ENCODE peak calls at places on chromosomes 7 and 10, in eight cellular contexts. One of them, this sample, is unnamed.

GRCh38 chr10:57168703-57169240 is 807.7 kb upstream of the ZWINT start:
- DNase-seq in heart left ventricle: no peak
- DNase-seq in A549: no peak
- DNase-seq in Panc1: no peak
- DNase-seq in spleen: no peak
- DNase-seq in mammary epithelial cell: no peak
- DNase-seq in H9: no peak
- DNase-seq in tibial artery: no peak
- DNase-seq in this sample: no peak

GRCh38 chr10:51892965-51893658 is 193.7 kb upstream of the CSTF2T start:
- DNase-seq in heart left ventricle: no peak
- DNase-seq in A549: peak; percentile 17
- DNase-seq in Panc1: no peak
- DNase-seq in spleen: no peak
- DNase-seq in mammary epithelial cell: peak; percentile 32
- DNase-seq in H9: peak; percentile 46
- DNase-seq in tibial artery: no peak
- DNase-seq in this sample: no peak

GRCh38 chr7:26853788-26854393 is 10.5 kb downstream of the SKAP2 start:
- DNase-seq in heart left ventricle: no peak
- DNase-seq in A549: peak; percentile 67
- DNase-seq in Panc1: no peak
- DNase-seq in spleen: no peak
- DNase-seq in mammary epithelial cell: peak; percentile 52
- DNase-seq in H9: no peak
- DNase-seq in tibial artery: no peak
- DNase-seq in this sample: no peak

GRCh38 chr10:117541909-117542705 is 439 bp upstream of the EMX2 start:
- DNase-seq in heart left ventricle: no peak
- DNase-seq in A549: peak; percentile 29
- DNase-seq in Panc1: no peak
- DNase-seq in spleen: no peak
- DNase-seq in mammary epithelial cell: no peak
- DNase-seq in H9: peak; percentile 92
- DNase-seq in tibial artery: peak; percentile 92
- DNase-seq in this sample: no peak

GRCh38 chr10:48472670-48473069 is 132.2 kb downstream of the ARHGAP22 start:
- DNase-seq in heart left ventricle: no peak
- DNase-seq in A549: no peak
- DNase-seq in Panc1: no peak
- DNase-seq in spleen: no peak
- DNase-seq in mammary epithelial cell: no peak
- DNase-seq in H9: no peak
- DNase-seq in tibial artery: no peak
- DNase-seq in this sample: no peak

GRCh38 chr7:25389489-25390106 is 161.3 kb upstream of the NPVF start:
- DNase-seq in heart left ventricle: no peak
- DNase-seq in A549: peak; percentile 54
- DNase-seq in Panc1: no peak
- DNase-seq in spleen: no peak
- DNase-seq in mammary epithelial cell: peak; percentile 32
- DNase-seq in H9: no peak
- DNase-seq in tibial artery: no peak
- DNase-seq in this sample: no peak

GRCh38 chr7:6889252-6889812 is 63.3 kb upstream of the CCZ1B start:
- DNase-seq in heart left ventricle: no peak
- DNase-seq in A549: no peak
- DNase-seq in Panc1: no peak
- DNase-seq in spleen: no peak
- DNase-seq in mammary epithelial cell: no peak
- DNase-seq in H9: no peak
- DNase-seq in tibial artery: no peak
- DNase-seq in this sample: no peak

GRCh38 chr10:18650618-18651017 is 769 bp downstream of the NSUN6 start:
- DNase-seq in heart left ventricle: no peak
- DNase-seq in A549: no peak
- DNase-seq in Panc1: no peak
- DNase-seq in spleen: no peak
- DNase-seq in mammary epithelial cell: no peak
- DNase-seq in H9: no peak
- DNase-seq in tibial artery: no peak
- DNase-seq in this sample: no peak

GRCh38 chr10:88687853-88688467 is 18.1 kb upstream of the LIPK start:
- DNase-seq in heart left ventricle: no peak
- DNase-seq in A549: peak; percentile 36
- DNase-seq in Panc1: no peak
- DNase-seq in spleen: no peak
- DNase-seq in mammary epithelial cell: no peak
- DNase-seq in H9: no peak
- DNase-seq in tibial artery: no peak
- DNase-seq in this sample: no peak

GRCh38 chr10:122515588-122516231 is 44.8 kb upstream of the DMBT1 start:
- DNase-seq in heart left ventricle: peak; percentile 50
- DNase-seq in A549: no peak
- DNase-seq in Panc1: no peak
- DNase-seq in spleen: no peak
- DNase-seq in mammary epithelial cell: peak; percentile 91
- DNase-seq in H9: no peak
- DNase-seq in tibial artery: no peak
- DNase-seq in this sample: no peak

GRCh38 chr7:69147631-69148030 is 450.6 kb upstream of the AUTS2 start:
- DNase-seq in heart left ventricle: no peak
- DNase-seq in A549: no peak
- DNase-seq in Panc1: no peak
- DNase-seq in spleen: no peak
- DNase-seq in mammary epithelial cell: no peak
- DNase-seq in H9: no peak
- DNase-seq in tibial artery: no peak
- DNase-seq in this sample: no peak

GRCh38 chr7:30842542-30843451 is 68.9 kb upstream of the AQP1 start:
- DNase-seq in heart left ventricle: no peak
- DNase-seq in A549: no peak
- DNase-seq in Panc1: no peak
- DNase-seq in spleen: peak; percentile 61
- DNase-seq in mammary epithelial cell: no peak
- DNase-seq in H9: no peak
- DNase-seq in tibial artery: peak; percentile 68
- DNase-seq in this sample: no peak

DNA sequence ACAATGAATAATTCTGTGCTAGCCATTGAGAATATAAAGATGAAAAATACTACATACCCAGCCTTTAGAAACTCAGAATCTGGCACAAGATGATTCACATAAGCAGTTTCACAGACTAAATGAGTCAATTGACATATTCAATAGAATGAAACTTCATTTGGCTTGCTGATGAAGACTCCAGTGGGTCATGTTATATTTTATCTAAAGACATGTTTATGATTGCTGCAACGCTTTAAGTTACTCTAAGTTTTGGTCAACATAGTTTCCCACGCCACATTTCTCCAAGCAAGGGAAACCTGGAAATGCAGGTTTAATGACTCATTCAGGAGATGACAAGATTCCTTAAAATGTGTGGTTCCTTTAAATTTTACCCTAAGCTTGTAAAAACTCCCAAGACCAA is 6.8 kb downstream of the SEMA3A start:
- DNase-seq in heart left ventricle: no peak
- DNase-seq in A549: no peak
- DNase-seq in Panc1: no peak
- DNase-seq in spleen: no peak
- DNase-seq in mammary epithelial cell: peak; percentile 94
- DNase-seq in H9: no peak
- DNase-seq in tibial artery: no peak
- DNase-seq in this sample: no peak
- H3K4me1 ChIP-seq in heart left ventricle: no peaks in the 10 kb centered on the region
- H3K4me1 ChIP-seq in A549: peaks cover 60% of the 10 kb centered on the region
- H3K4me1 ChIP-seq in Panc1: peaks cover 22% of the 10 kb centered on the region
- H3K4me1 ChIP-seq in spleen: peaks cover 3% of the 10 kb centered on the region
- H3K4me1 ChIP-seq in mammary epithelial cell: peaks cover 27% of the 10 kb centered on the region
- H3K4me1 ChIP-seq in H9: no peaks in the 10 kb centered on the region
- H3K4me1 ChIP-seq in tibial artery: no peaks in the 10 kb centered on the region
- H3K4me1 ChIP-seq in this sample: no peaks in the 10 kb centered on the region

GRCh38 chr7:103888603-103889153 is 100.8 kb downstream of the RELN start:
- DNase-seq in heart left ventricle: no peak
- DNase-seq in A549: no peak
- DNase-seq in Panc1: no peak
- DNase-seq in spleen: no peak
- DNase-seq in mammary epithelial cell: no peak
- DNase-seq in H9: no peak
- DNase-seq in tibial artery: no peak
- DNase-seq in this sample: no peak

GRCh38 chr7:103887050-103887449 is 102.4 kb downstream of the RELN start:
- DNase-seq in heart left ventricle: no peak
- DNase-seq in A549: no peak
- DNase-seq in Panc1: no peak
- DNase-seq in spleen: no peak
- DNase-seq in mammary epithelial cell: no peak
- DNase-seq in H9: no peak
- DNase-seq in tibial artery: no peak
- DNase-seq in this sample: no peak

GRCh38 chr7:103889451-103889850 is 100.0 kb downstream of the RELN start:
- DNase-seq in heart left ventricle: no peak
- DNase-seq in A549: no peak
- DNase-seq in Panc1: no peak
- DNase-seq in spleen: no peak
- DNase-seq in mammary epithelial cell: no peak
- DNase-seq in H9: no peak
- DNase-seq in tibial artery: no peak
- DNase-seq in this sample: no peak

GRCh38 chr7:103887853-103888602 is 101.4 kb downstream of the RELN start:
- DNase-seq in heart left ventricle: no peak
- DNase-seq in A549: no peak
- DNase-seq in Panc1: no peak
- DNase-seq in spleen: no peak
- DNase-seq in mammary epithelial cell: no peak
- DNase-seq in H9: no peak
- DNase-seq in tibial artery: no peak
- DNase-seq in this sample: no peak
- TF ChIP-seq CTCF in heart left ventricle: no peak
- TF ChIP-seq CTCF in A549: no peak
- TF ChIP-seq CTCF in Panc1: no peak
- TF ChIP-seq CTCF in spleen: no peak
- TF ChIP-seq CTCF in mammary epithelial cell: peak; percentile 14
- TF ChIP-seq CTCF in H9: peak; percentile 42
- TF ChIP-seq CTCF in tibial artery: no peak
- TF ChIP-seq CTCF in this sample: no peak

DNA sequence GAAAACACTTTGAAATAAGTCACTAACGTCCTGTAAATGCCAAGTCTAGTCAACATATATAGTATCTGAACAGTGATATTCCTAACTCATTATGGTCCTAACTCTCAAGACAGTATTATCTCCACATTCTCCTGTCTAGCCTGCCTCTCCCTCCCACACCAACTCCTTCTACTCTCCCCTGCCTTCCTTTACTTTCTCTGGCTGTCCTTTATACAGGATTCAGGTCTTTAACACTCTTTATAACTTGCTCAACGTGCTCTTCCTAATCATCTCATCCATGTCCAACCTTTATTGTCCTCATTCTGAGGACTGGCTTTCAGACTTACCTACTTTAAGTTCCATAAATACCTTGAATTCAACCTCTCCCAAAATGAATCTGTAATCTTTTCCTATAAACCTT is 42.5 kb downstream of the MTPN start:
- DNase-seq in heart left ventricle: no peak
- DNase-seq in A549: no peak
- DNase-seq in Panc1: no peak
- DNase-seq in spleen: no peak
- DNase-seq in mammary epithelial cell: no peak
- DNase-seq in H9: no peak
- DNase-seq in tibial artery: no peak
- DNase-seq in this sample: no peak
- H3K4me1 ChIP-seq in heart left ventricle: peaks cover 73% of the 10 kb centered on the region
- H3K4me1 ChIP-seq in A549: peaks cover 36% of the 10 kb centered on the region
- H3K4me1 ChIP-seq in Panc1: no peaks in the 10 kb centered on the region
- H3K4me1 ChIP-seq in spleen: peaks cover 98% of the 10 kb centered on the region
- H3K4me1 ChIP-seq in mammary epithelial cell: no peaks in the 10 kb centered on the region
- H3K4me1 ChIP-seq in H9: peaks cover 8% of the 10 kb centered on the region
- H3K4me1 ChIP-seq in tibial artery: no peaks in the 10 kb centered on the region
- H3K4me1 ChIP-seq in this sample: peaks cover 20% of the 10 kb centered on the region

DNA sequence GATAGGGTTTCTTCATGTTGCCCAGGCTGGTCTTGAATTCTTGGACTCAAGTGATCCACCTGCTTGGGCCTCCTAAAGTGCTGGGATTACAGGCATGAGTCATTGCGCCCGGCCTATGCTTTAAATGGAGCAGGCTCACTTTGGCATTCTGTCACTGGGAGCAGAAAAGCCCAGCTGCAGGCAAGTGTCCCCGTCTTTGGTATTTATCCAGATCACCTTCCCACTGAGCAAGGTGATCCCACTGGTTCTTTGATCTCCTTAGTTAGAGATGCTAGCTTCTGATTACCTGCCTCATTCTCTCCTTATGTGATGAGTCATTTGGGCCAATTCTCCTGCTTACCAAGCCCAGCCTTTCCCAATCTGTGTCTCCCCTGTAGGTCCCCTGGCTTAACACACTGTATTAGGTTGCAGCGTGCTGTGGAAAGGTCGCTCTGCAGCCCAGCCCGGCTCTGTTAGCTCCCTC is 39.3 kb downstream of the SPDYE5 start:
- DNase-seq in heart left ventricle: no peak
- DNase-seq in A549: no peak
- DNase-seq in Panc1: no peak
- DNase-seq in spleen: no peak
- DNase-seq in mammary epithelial cell: peak; percentile 43
- DNase-seq in H9: peak; percentile 71
- DNase-seq in tibial artery: no peak
- DNase-seq in this sample: no peak
- TF ChIP-seq CTCF in heart left ventricle: no peak
- TF ChIP-seq CTCF in A549: no peak
- TF ChIP-seq CTCF in Panc1: no peak
- TF ChIP-seq CTCF in spleen: no peak
- TF ChIP-seq CTCF in mammary epithelial cell: no peak
- TF ChIP-seq CTCF in H9: no peak
- TF ChIP-seq CTCF in tibial artery: no peak
- TF ChIP-seq CTCF in this sample: no peak

DNA sequence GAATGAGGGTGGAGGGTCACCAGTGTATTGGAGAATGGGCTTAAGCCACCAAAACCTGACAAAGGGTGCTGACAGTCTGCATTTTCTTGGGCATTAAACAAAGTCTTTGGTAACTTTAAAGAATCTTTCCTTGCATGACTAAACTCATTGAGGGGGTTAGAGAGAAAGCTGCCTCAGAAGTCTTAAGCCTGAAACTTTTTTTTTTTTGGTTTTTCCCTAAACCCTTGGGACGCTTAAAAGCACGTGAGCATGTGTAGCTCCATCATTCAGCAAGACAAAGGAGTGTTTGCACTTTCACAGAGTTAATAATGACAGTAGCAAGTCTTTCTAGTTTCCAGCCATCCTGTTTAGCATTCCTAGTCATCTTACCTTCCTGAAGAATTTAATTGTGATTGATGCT is 110.7 kb downstream of the LRMDA start:
- DNase-seq in heart left ventricle: no peak
- DNase-seq in A549: no peak
- DNase-seq in Panc1: no peak
- DNase-seq in spleen: no peak
- DNase-seq in mammary epithelial cell: no peak
- DNase-seq in H9: no peak
- DNase-seq in tibial artery: no peak
- DNase-seq in this sample: no peak
- H3K4me1 ChIP-seq in heart left ventricle: peaks cover 16% of the 10 kb centered on the region
- H3K4me1 ChIP-seq in A549: no peaks in the 10 kb centered on the region
- H3K4me1 ChIP-seq in Panc1: no peaks in the 10 kb centered on the region
- H3K4me1 ChIP-seq in spleen: peaks cover 16% of the 10 kb centered on the region
- H3K4me1 ChIP-seq in mammary epithelial cell: no peaks in the 10 kb centered on the region
- H3K4me1 ChIP-seq in H9: peaks cover 3% of the 10 kb centered on the region
- H3K4me1 ChIP-seq in tibial artery: no peaks in the 10 kb centered on the region
- H3K4me1 ChIP-seq in this sample: no peaks in the 10 kb centered on the region

This sample was measured in tibial nerve.